ENCODE peak calls at places on chromosomes 7 and 10, in ten cellular contexts. One of them, this sample, is unnamed.

GRCh38 chr7:143015102-143015501 is 11.8 kb downstream of the OR9A2 start:
- DNase-seq in upper lobe of right lung: no peak
- DNase-seq in left ventricle myocardium inferior: no peak
- DNase-seq in lung: no peak
- DNase-seq in GM23248: no peak
- DNase-seq in tibial artery: no peak
- DNase-seq in sigmoid colon: no peak
- DNase-seq in transverse colon: no peak
- DNase-seq in AG09309: no peak
- DNase-seq in foreskin fibroblast: no peak
- DNase-seq in this sample: no peak

GRCh38 chr7:94908204-94909022 is 1.0 kb downstream of the PPP1R9A start:
- DNase-seq in tibial artery: no peak
- DNase-seq in transverse colon: peak
- DNase-seq in GM23248: peak
- DNase-seq in sigmoid colon: peak
- DNase-seq in upper lobe of right lung: peak
- DNase-seq in left ventricle myocardium inferior: peak
- DNase-seq in AG09309: no peak
- DNase-seq in foreskin fibroblast: peak
- DNase-seq in lung: peak
- DNase-seq in this sample: no peak

GRCh38 chr7:116187400-116187799 is 22.9 kb upstream of the TES start:
- DNase-seq in foreskin fibroblast: no peak
- DNase-seq in sigmoid colon: no peak
- DNase-seq in AG09309: no peak
- DNase-seq in transverse colon: no peak
- DNase-seq in left ventricle myocardium inferior: no peak
- DNase-seq in GM23248: no peak
- DNase-seq in lung: no peak
- DNase-seq in tibial artery: no peak
- DNase-seq in upper lobe of right lung: no peak
- DNase-seq in this sample: no peak

GRCh38 chr7:2488272-2488645 is 12.1 kb upstream of the GRIFIN start:
- DNase-seq in foreskin fibroblast: peak
- DNase-seq in upper lobe of right lung: no peak
- DNase-seq in left ventricle myocardium inferior: peak
- DNase-seq in AG09309: no peak
- DNase-seq in tibial artery: peak
- DNase-seq in transverse colon: no peak
- DNase-seq in GM23248: peak
- DNase-seq in lung: no peak
- DNase-seq in sigmoid colon: no peak
- DNase-seq in this sample: no peak

GRCh38 chr10:14459670-14460069 is 128.9 kb upstream of the FRMD4A start:
- DNase-seq in left ventricle myocardium inferior: no peak
- DNase-seq in tibial artery: no peak
- DNase-seq in upper lobe of right lung: no peak
- DNase-seq in foreskin fibroblast: no peak
- DNase-seq in transverse colon: no peak
- DNase-seq in GM23248: no peak
- DNase-seq in lung: no peak
- DNase-seq in sigmoid colon: no peak
- DNase-seq in AG09309: no peak
- DNase-seq in this sample: no peak

GRCh38 chr7:71718563-71718962 is 586.6 kb downstream of the GALNT17 start:
- DNase-seq in AG09309: no peak
- DNase-seq in lung: no peak
- DNase-seq in upper lobe of right lung: no peak
- DNase-seq in left ventricle myocardium inferior: no peak
- DNase-seq in tibial artery: no peak
- DNase-seq in transverse colon: no peak
- DNase-seq in foreskin fibroblast: no peak
- DNase-seq in GM23248: no peak
- DNase-seq in sigmoid colon: no peak
- DNase-seq in this sample: no peak

GRCh38 chr7:45657136-45657889 is 83.1 kb downstream of the ADCY1 start:
- DNase-seq in foreskin fibroblast: no peak
- DNase-seq in sigmoid colon: no peak
- DNase-seq in upper lobe of right lung: no peak
- DNase-seq in AG09309: no peak
- DNase-seq in transverse colon: no peak
- DNase-seq in GM23248: no peak
- DNase-seq in tibial artery: peak
- DNase-seq in left ventricle myocardium inferior: no peak
- DNase-seq in lung: peak
- DNase-seq in this sample: no peak

GRCh38 chr7:43071604-43072003 is 40.8 kb upstream of the HECW1 start:
- DNase-seq in tibial artery: no peak
- DNase-seq in foreskin fibroblast: no peak
- DNase-seq in lung: no peak
- DNase-seq in sigmoid colon: no peak
- DNase-seq in GM23248: peak
- DNase-seq in transverse colon: no peak
- DNase-seq in upper lobe of right lung: no peak
- DNase-seq in AG09309: no peak
- DNase-seq in left ventricle myocardium inferior: no peak
- DNase-seq in this sample: no peak

GRCh38 chr7:44473295-44473694 is 17.2 kb downstream of the NUDCD3 start:
- DNase-seq in GM23248: peak
- DNase-seq in transverse colon: no peak
- DNase-seq in sigmoid colon: no peak
- DNase-seq in AG09309: no peak
- DNase-seq in foreskin fibroblast: peak
- DNase-seq in left ventricle myocardium inferior: no peak
- DNase-seq in lung: no peak
- DNase-seq in upper lobe of right lung: no peak
- DNase-seq in tibial artery: no peak
- DNase-seq in this sample: no peak

GRCh38 chr7:91846436-91846835 is 34.1 kb downstream of the MTERF1 start:
- DNase-seq in lung: no peak
- DNase-seq in left ventricle myocardium inferior: no peak
- DNase-seq in GM23248: peak
- DNase-seq in sigmoid colon: no peak
- DNase-seq in transverse colon: no peak
- DNase-seq in upper lobe of right lung: no peak
- DNase-seq in tibial artery: no peak
- DNase-seq in foreskin fibroblast: no peak
- DNase-seq in AG09309: no peak
- DNase-seq in this sample: no peak

GRCh38 chr10:43225787-43226153 is 41.1 kb downstream of the RASGEF1A start:
- DNase-seq in GM23248: no peak
- DNase-seq in transverse colon: peak
- DNase-seq in sigmoid colon: peak
- DNase-seq in tibial artery: no peak
- DNase-seq in left ventricle myocardium inferior: peak
- DNase-seq in AG09309: no peak
- DNase-seq in upper lobe of right lung: peak
- DNase-seq in foreskin fibroblast: no peak
- DNase-seq in lung: no peak
- DNase-seq in this sample: no peak

GRCh38 chr7:1925973-1926907 is 256.2 kb downstream of the ELFN1 start:
- DNase-seq in upper lobe of right lung: no peak
- DNase-seq in tibial artery: no peak
- DNase-seq in transverse colon: no peak
- DNase-seq in sigmoid colon: no peak
- DNase-seq in AG09309: no peak
- DNase-seq in left ventricle myocardium inferior: no peak
- DNase-seq in lung: no peak
- DNase-seq in foreskin fibroblast: no peak
- DNase-seq in GM23248: no peak
- DNase-seq in this sample: no peak

GRCh38 chr10:44492678-44493077 is 107.8 kb upstream of the CXCL12 start:
- DNase-seq in GM23248: no peak
- DNase-seq in left ventricle myocardium inferior: no peak
- DNase-seq in foreskin fibroblast: no peak
- DNase-seq in upper lobe of right lung: no peak
- DNase-seq in AG09309: no peak
- DNase-seq in transverse colon: no peak
- DNase-seq in sigmoid colon: no peak
- DNase-seq in tibial artery: no peak
- DNase-seq in lung: no peak
- DNase-seq in this sample: no peak

GRCh38 chr7:30941582-30942310 is 22.0 kb upstream of the GHRHR start:
- DNase-seq in transverse colon: no peak
- DNase-seq in lung: no peak
- DNase-seq in foreskin fibroblast: no peak
- DNase-seq in tibial artery: no peak
- DNase-seq in AG09309: no peak
- DNase-seq in upper lobe of right lung: no peak
- DNase-seq in left ventricle myocardium inferior: no peak
- DNase-seq in GM23248: no peak
- DNase-seq in sigmoid colon: no peak
- DNase-seq in this sample: no peak

GRCh38 chr10:49164587-49165188 is 23.5 kb downstream of the TMEM273 start:
- DNase-seq in sigmoid colon: no peak
- DNase-seq in transverse colon: no peak
- DNase-seq in lung: no peak
- DNase-seq in left ventricle myocardium inferior: no peak
- DNase-seq in foreskin fibroblast: no peak
- DNase-seq in tibial artery: no peak
- DNase-seq in AG09309: no peak
- DNase-seq in upper lobe of right lung: no peak
- DNase-seq in GM23248: peak
- DNase-seq in this sample: no peak
- H3K4me3 ChIP-seq in sigmoid colon: no peak
- H3K4me3 ChIP-seq in transverse colon: no peak
- H3K4me3 ChIP-seq in lung: no peak
- H3K4me3 ChIP-seq in left ventricle myocardium inferior: no peak
- H3K4me3 ChIP-seq in foreskin fibroblast: no peak
- H3K4me3 ChIP-seq in tibial artery: no peak
- H3K4me3 ChIP-seq in AG09309: no peak
- H3K4me3 ChIP-seq in upper lobe of right lung: no peak
- H3K4me3 ChIP-seq in GM23248: no peak
- H3K4me3 ChIP-seq in this sample: no peak

GRCh38 chr10:77564781-77565589 is 72.6 kb downstream of the KCNMA1 start:
- DNase-seq in GM23248: peak
- DNase-seq in tibial artery: peak
- DNase-seq in lung: no peak
- DNase-seq in left ventricle myocardium inferior: no peak
- DNase-seq in sigmoid colon: no peak
- DNase-seq in upper lobe of right lung: no peak
- DNase-seq in AG09309: no peak
- DNase-seq in transverse colon: no peak
- DNase-seq in foreskin fibroblast: peak
- DNase-seq in this sample: no peak
- H3K4me3 ChIP-seq in GM23248: no peak
- H3K4me3 ChIP-seq in tibial artery: no peak
- H3K4me3 ChIP-seq in lung: no peak
- H3K4me3 ChIP-seq in left ventricle myocardium inferior: no peak
- H3K4me3 ChIP-seq in sigmoid colon: no peak
- H3K4me3 ChIP-seq in upper lobe of right lung: no peak
- H3K4me3 ChIP-seq in AG09309: no peak
- H3K4me3 ChIP-seq in transverse colon: no peak
- H3K4me3 ChIP-seq in foreskin fibroblast: no peak
- H3K4me3 ChIP-seq in this sample: no peak

DNA sequence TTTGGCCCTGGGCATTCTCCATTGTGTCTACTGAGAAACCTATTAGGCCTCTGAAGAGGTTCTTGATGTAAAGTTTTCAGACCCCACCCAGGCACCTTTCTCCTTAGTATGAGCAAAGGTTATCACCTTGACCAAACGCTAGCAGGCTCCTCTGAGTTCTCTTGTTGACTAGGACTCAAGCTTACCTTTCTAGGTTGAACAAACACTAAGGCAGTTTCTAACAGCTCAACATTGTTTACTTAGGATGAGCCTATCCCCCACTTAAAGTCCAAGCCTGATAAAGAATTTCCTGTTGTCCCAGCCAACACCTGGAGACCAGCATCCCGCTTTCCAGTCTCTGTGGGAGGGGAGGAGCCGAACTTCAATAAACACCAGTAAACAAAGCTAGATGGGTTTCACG is 26.3 kb upstream of the ITGB8 start:
- DNase-seq in transverse colon: peak
- DNase-seq in left ventricle myocardium inferior: no peak
- DNase-seq in GM23248: no peak
- DNase-seq in AG09309: no peak
- DNase-seq in foreskin fibroblast: no peak
- DNase-seq in tibial artery: no peak
- DNase-seq in lung: no peak
- DNase-seq in upper lobe of right lung: no peak
- DNase-seq in sigmoid colon: no peak
- DNase-seq in this sample: no peak
- H3K4me3 ChIP-seq in transverse colon: no peak
- H3K4me3 ChIP-seq in left ventricle myocardium inferior: no peak
- H3K4me3 ChIP-seq in GM23248: no peak
- H3K4me3 ChIP-seq in AG09309: no peak
- H3K4me3 ChIP-seq in foreskin fibroblast: no peak
- H3K4me3 ChIP-seq in tibial artery: no peak
- H3K4me3 ChIP-seq in lung: no peak
- H3K4me3 ChIP-seq in upper lobe of right lung: no peak
- H3K4me3 ChIP-seq in sigmoid colon: no peak
- H3K4me3 ChIP-seq in this sample: no peak

GRCh38 chr7:90660100-90660499 is 64.0 kb downstream of the CDK14 start:
- DNase-seq in lung: no peak
- DNase-seq in GM23248: no peak
- DNase-seq in left ventricle myocardium inferior: no peak
- DNase-seq in foreskin fibroblast: no peak
- DNase-seq in AG09309: no peak
- DNase-seq in tibial artery: no peak
- DNase-seq in sigmoid colon: no peak
- DNase-seq in transverse colon: no peak
- DNase-seq in upper lobe of right lung: no peak
- DNase-seq in this sample: no peak

GRCh38 chr7:90657481-90657880 is 61.4 kb downstream of the CDK14 start:
- DNase-seq in transverse colon: no peak
- DNase-seq in tibial artery: no peak
- DNase-seq in sigmoid colon: no peak
- DNase-seq in left ventricle myocardium inferior: no peak
- DNase-seq in foreskin fibroblast: no peak
- DNase-seq in GM23248: no peak
- DNase-seq in lung: no peak
- DNase-seq in AG09309: no peak
- DNase-seq in upper lobe of right lung: no peak
- DNase-seq in this sample: no peak

GRCh38 chr7:90660819-90661218 is 64.7 kb downstream of the CDK14 start:
- DNase-seq in left ventricle myocardium inferior: no peak
- DNase-seq in upper lobe of right lung: no peak
- DNase-seq in transverse colon: no peak
- DNase-seq in sigmoid colon: no peak
- DNase-seq in AG09309: no peak
- DNase-seq in GM23248: no peak
- DNase-seq in tibial artery: no peak
- DNase-seq in foreskin fibroblast: no peak
- DNase-seq in lung: no peak
- DNase-seq in this sample: no peak

GRCh38 chr7:90654718-90655427 is 58.8 kb downstream of the CDK14 start:
- DNase-seq in AG09309: no peak
- DNase-seq in GM23248: no peak
- DNase-seq in upper lobe of right lung: no peak
- DNase-seq in tibial artery: no peak
- DNase-seq in lung: no peak
- DNase-seq in sigmoid colon: no peak
- DNase-seq in left ventricle myocardium inferior: no peak
- DNase-seq in foreskin fibroblast: no peak
- DNase-seq in transverse colon: no peak
- DNase-seq in this sample: no peak

DNA sequence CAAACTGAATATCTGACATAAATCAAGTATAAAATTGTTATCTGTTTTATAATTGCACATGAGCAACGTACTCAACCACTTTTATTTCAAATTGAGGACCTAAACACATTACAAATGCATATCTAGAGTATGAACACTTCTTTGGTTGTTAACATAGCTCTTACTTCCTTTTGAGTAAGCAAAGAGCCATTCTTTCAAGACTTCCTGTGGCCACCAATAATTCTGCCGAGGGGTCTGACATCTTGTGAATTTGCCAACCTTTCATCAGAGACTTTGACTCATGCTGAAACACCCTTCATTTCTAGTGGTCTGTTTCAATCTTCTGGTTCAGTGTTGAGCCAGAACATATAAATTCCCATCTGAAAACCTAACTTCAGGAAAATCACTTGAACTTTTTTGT is 59.4 kb downstream of the CDK14 start:
- DNase-seq in upper lobe of right lung: no peak
- DNase-seq in tibial artery: no peak
- DNase-seq in sigmoid colon: no peak
- DNase-seq in GM23248: peak
- DNase-seq in foreskin fibroblast: peak
- DNase-seq in AG09309: peak
- DNase-seq in lung: no peak
- DNase-seq in left ventricle myocardium inferior: no peak
- DNase-seq in transverse colon: no peak
- DNase-seq in this sample: peak
- H3K4me3 ChIP-seq in upper lobe of right lung: no peak
- H3K4me3 ChIP-seq in tibial artery: no peak
- H3K4me3 ChIP-seq in sigmoid colon: no peak
- H3K4me3 ChIP-seq in GM23248: peak
- H3K4me3 ChIP-seq in foreskin fibroblast: no peak
- H3K4me3 ChIP-seq in AG09309: no peak
- H3K4me3 ChIP-seq in lung: no peak
- H3K4me3 ChIP-seq in left ventricle myocardium inferior: no peak
- H3K4me3 ChIP-seq in transverse colon: no peak
- H3K4me3 ChIP-seq in this sample: no peak

This sample was measured in skeletal muscle cell.